ENCODE peak calls at places on chromosomes 5 and 9, in nine cellular contexts. K is neural progenitor cell, W is HCT116, I is MM.1S, X is adrenal gland, H is astrocyte, P is IMR-90, A is pancreas, Z is brain microvascular endothelial cell. M is an unnamed sample. For H3K36me3, the result is how much of the 10 kb centered on the place peaks cover.

GRCh38 chr9:99753436-99753835 is 68.2 kb upstream of the NR4A3 start:
- DNase-seq in A (no peak), W (no peak), I (no peak), Z (no peak), X (no peak), P (no peak), H (peak), K (no peak), M (peak)

GRCh38 chr9:95626885-95627558 is 110.3 kb upstream of the PTCH1 start:
- DNase-seq in I (no peak), X (peak), W (no peak), P (no peak), H (no peak), Z (no peak), A (peak), K (no peak), M (no peak)

GRCh38 chr9:114606597-114607207 is 4.4 kb upstream of the TMEM268 start:
- DNase-seq in K (no peak), H (peak), W (no peak), X (peak), A (no peak), P (peak), Z (peak), I (no peak), M (no peak)

GRCh38 chr5:1268666-1269065 is 26.2 kb downstream of the TERT start:
- DNase-seq in P (no peak), A (no peak), I (peak), K (no peak), H (no peak), W (no peak), X (no peak), Z (no peak), M (peak)

GRCh38 chr9:133535285-133535877 is 877 bp downstream of the ADAMTSL2 start:
- DNase-seq in W (no peak), H (no peak), K (no peak), P (no peak), A (no peak), I (no peak), X (no peak), Z (no peak), M (no peak)

GRCh38 chr9:88706193-88707112 is 171.5 kb downstream of the NXNL2 start:
- DNase-seq in A (no peak), X (no peak), Z (no peak), W (no peak), P (no peak), H (peak), K (peak), I (no peak), M (no peak)

GRCh38 chr5:18653216-18653752 is 1019.0 kb downstream of the TAF11L14 start:
- DNase-seq in A (no peak), P (no peak), K (no peak), X (no peak), Z (no peak), W (no peak), H (no peak), I (peak), M (no peak)

GRCh38 chr9:100668024-100668423 is 90.1 kb downstream of the CAVIN4 start:
- DNase-seq in P (no peak), H (no peak), Z (no peak), W (no peak), X (no peak), K (no peak), A (no peak), I (no peak), M (no peak)

GRCh38 chr5:5298841-5299543 is 123.5 kb upstream of the ICE1 start:
- DNase-seq in A (no peak), W (no peak), H (peak), Z (no peak), X (no peak), K (no peak), I (no peak), P (no peak), M (no peak)

GRCh38 chr5:168356592-168356991 is 65.1 kb downstream of the WWC1 start:
- DNase-seq in I (no peak), X (no peak), Z (no peak), K (no peak), A (no peak), W (no peak), H (no peak), P (no peak), M (no peak)

GRCh38 chr9:94586814-94587213 is 6.8 kb downstream of the FBP2 start:
- DNase-seq in K (peak), Z (peak), P (peak), I (peak), A (no peak), H (peak), X (no peak), W (no peak), M (peak)
- H3K4me3 ChIP-seq in K (no peak), Z (no peak), P (no peak), I (peak), A (no peak), H (no peak), X (no peak), W (no peak), M (no peak)

DNA sequence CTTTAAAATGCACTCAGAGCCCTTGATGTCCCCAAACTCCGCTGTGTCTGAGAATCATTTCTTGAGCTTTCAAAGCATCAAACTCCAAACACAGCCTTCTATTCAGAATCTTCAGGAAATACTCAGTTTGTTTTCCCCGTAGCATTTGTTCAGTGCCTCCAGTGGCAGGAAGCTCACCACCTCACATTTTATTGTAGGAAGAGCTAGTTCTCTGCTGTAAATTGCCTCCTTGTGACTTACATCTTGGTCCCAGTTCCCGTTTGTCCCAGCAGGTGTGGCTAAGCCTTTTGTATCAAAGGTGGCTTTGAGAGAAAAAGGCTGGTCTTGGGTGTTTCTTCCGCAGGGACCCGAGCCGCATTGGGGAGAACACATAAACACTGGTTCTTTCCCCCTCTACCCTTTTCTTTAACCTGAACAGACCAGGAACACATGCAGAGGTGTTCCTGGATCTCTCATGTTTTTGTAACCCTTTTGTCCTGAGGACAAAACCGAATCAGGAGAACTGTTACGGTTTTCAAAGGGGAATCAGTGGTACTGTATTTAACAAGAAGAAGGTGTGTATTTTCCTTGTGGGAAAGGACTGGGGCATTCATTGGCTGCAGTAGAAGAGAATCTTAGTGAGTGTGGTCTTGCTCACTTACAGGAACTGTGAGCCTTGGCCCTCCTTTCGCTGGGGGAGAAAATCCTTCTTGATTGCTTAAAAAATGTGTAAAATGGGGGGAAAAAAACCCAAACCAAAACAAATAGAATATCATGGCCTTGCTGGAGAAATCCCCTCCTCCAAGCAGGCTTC is 1.9 kb downstream of the OSMR start:
- DNase-seq in I (no peak), X (no peak), P (peak), H (peak), W (no peak), K (no peak), A (no peak), Z (no peak), M (no peak)
- TF ChIP-seq CTCF in I (no peak), X (no peak), P (no peak), H (no peak), W (peak), K (no peak), A (no peak), Z (peak), M (peak)

DNA sequence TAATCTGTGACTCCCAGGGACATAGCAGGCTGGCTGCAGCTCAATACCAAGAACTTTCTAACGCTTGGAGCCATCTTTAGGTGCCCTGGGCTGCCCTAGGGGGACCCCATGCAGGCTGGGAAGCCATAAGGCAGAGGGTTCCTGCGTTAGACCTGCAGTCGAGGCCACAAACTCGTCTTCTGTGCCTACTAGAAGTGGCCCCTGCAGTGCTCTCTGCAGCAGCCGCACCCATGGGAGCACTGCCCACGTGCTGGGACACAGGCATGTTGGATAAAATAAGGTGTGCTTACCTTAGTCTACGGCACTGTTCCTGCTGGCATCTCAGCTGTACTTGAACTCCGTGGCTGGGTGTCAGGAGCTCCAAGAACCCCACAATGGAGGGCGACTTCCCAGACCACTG is 9.4 kb downstream of the TOR1B start:
- DNase-seq in K (no peak), A (no peak), H (no peak), X (no peak), I (no peak), W (no peak), Z (no peak), P (no peak), M (no peak)
- H3K36me3 ChIP-seq in K (under half), A (under half), H (under half), X (under half), I (under half), W (under half), Z (under half), P (half or more), M (under half)

GRCh38 chr9:591292-591691 is 250.2 kb upstream of the DMRT1 start:
- DNase-seq in Z (no peak), W (no peak), X (peak), H (no peak), K (no peak), P (no peak), A (peak), I (no peak), M (peak)
- H3K4me3 ChIP-seq in Z (no peak), W (no peak), X (no peak), H (no peak), K (no peak), P (no peak), A (no peak), I (no peak), M (no peak)